ENCODE peak calls at places on chromosomes 6 and 20, in six cellular contexts. One of them, this sample, is unnamed. For H3K36me3 and H3K4me1, the result is how much of the 10 kb centered on the place peaks cover.

GRCh38 chr6:15439410-15440022 is 193.6 kb downstream of the JARID2 start:
- DNase-seq in suprapubic skin: no peak
- DNase-seq in cardiac muscle cell: no peak
- DNase-seq in tibial artery: no peak
- DNase-seq in adipocyte: no peak
- DNase-seq in heart right ventricle: no peak
- DNase-seq in this sample: no peak

GRCh38 chr6:36649721-36650484 is 28.6 kb upstream of the CDKN1A start:
- DNase-seq in heart right ventricle: no peak
- DNase-seq in suprapubic skin: no peak
- DNase-seq in cardiac muscle cell: no peak
- DNase-seq in adipocyte: no peak
- DNase-seq in tibial artery: no peak
- DNase-seq in this sample: no peak

GRCh38 chr6:47681201-47681990 is 17.0 kb upstream of the ADGRF4 start:
- DNase-seq in suprapubic skin: no peak
- DNase-seq in heart right ventricle: no peak
- DNase-seq in cardiac muscle cell: no peak
- DNase-seq in adipocyte: no peak
- DNase-seq in tibial artery: no peak
- DNase-seq in this sample: no peak

GRCh38 chr6:154157082-154157481 is 118.0 kb downstream of the OPRM1 start:
- DNase-seq in adipocyte: no peak
- DNase-seq in tibial artery: no peak
- DNase-seq in cardiac muscle cell: no peak
- DNase-seq in suprapubic skin: no peak
- DNase-seq in heart right ventricle: no peak
- DNase-seq in this sample: no peak

GRCh38 chr6:22466665-22467064 is 102.7 kb upstream of the HDGFL1 start:
- DNase-seq in heart right ventricle: no peak
- DNase-seq in tibial artery: no peak
- DNase-seq in adipocyte: no peak
- DNase-seq in cardiac muscle cell: no peak
- DNase-seq in suprapubic skin: no peak
- DNase-seq in this sample: no peak

GRCh38 chr6:7042056-7042653 is 65.6 kb upstream of the RREB1 start:
- DNase-seq in cardiac muscle cell: no peak
- DNase-seq in adipocyte: no peak
- DNase-seq in suprapubic skin: no peak
- DNase-seq in tibial artery: peak
- DNase-seq in heart right ventricle: no peak
- DNase-seq in this sample: no peak

GRCh38 chr6:163893609-163894189 is 479.2 kb downstream of the QKI start:
- DNase-seq in adipocyte: no peak
- DNase-seq in suprapubic skin: no peak
- DNase-seq in tibial artery: no peak
- DNase-seq in heart right ventricle: no peak
- DNase-seq in cardiac muscle cell: no peak
- DNase-seq in this sample: no peak

GRCh38 chr6:108134213-108134973 is 31.4 kb upstream of the NR2E1 start:
- DNase-seq in adipocyte: no peak
- DNase-seq in heart right ventricle: no peak
- DNase-seq in tibial artery: no peak
- DNase-seq in suprapubic skin: no peak
- DNase-seq in cardiac muscle cell: no peak
- DNase-seq in this sample: no peak

GRCh38 chr20:61628901-61629300 is 376.8 kb downstream of the CDH4 start:
- DNase-seq in cardiac muscle cell: no peak
- DNase-seq in tibial artery: no peak
- DNase-seq in adipocyte: no peak
- DNase-seq in suprapubic skin: no peak
- DNase-seq in heart right ventricle: no peak
- DNase-seq in this sample: no peak

GRCh38 chr20:59163641-59164530 is at the start of gene ZNF831:
- DNase-seq in cardiac muscle cell: no peak
- DNase-seq in suprapubic skin: no peak
- DNase-seq in heart right ventricle: no peak
- DNase-seq in tibial artery: no peak
- DNase-seq in adipocyte: no peak
- DNase-seq in this sample: no peak

GRCh38 chr6:11653028-11653583 is 115.6 kb downstream of the TMEM170B start:
- DNase-seq in suprapubic skin: no peak
- DNase-seq in heart right ventricle: no peak
- DNase-seq in adipocyte: peak
- DNase-seq in cardiac muscle cell: peak
- DNase-seq in tibial artery: no peak
- DNase-seq in this sample: no peak

GRCh38 chr6:6931047-6932025 is 176.4 kb upstream of the RREB1 start:
- DNase-seq in suprapubic skin: no peak
- DNase-seq in cardiac muscle cell: no peak
- DNase-seq in heart right ventricle: no peak
- DNase-seq in adipocyte: no peak
- DNase-seq in tibial artery: no peak
- DNase-seq in this sample: no peak

GRCh38 chr6:106512958-106513480 is 116.3 kb downstream of the RTN4IP1 start:
- DNase-seq in heart right ventricle: no peak
- DNase-seq in adipocyte: no peak
- DNase-seq in cardiac muscle cell: no peak
- DNase-seq in tibial artery: peak
- DNase-seq in suprapubic skin: no peak
- DNase-seq in this sample: no peak

GRCh38 chr6:27091661-27092315 is 155.7 kb upstream of the PRSS16 start:
- DNase-seq in tibial artery: no peak
- DNase-seq in suprapubic skin: no peak
- DNase-seq in heart right ventricle: no peak
- DNase-seq in adipocyte: peak
- DNase-seq in cardiac muscle cell: peak
- DNase-seq in this sample: no peak

GRCh38 chr6:33619166-33619565 is 2.0 kb upstream of the ITPR3 start:
- DNase-seq in cardiac muscle cell: no peak
- DNase-seq in tibial artery: no peak
- DNase-seq in heart right ventricle: no peak
- DNase-seq in adipocyte: no peak
- DNase-seq in suprapubic skin: peak
- DNase-seq in this sample: no peak

GRCh38 chr20:64083380-64084208 is 604 bp downstream of the LKAAEAR1 start:
- DNase-seq in heart right ventricle: peak
- DNase-seq in suprapubic skin: no peak
- DNase-seq in adipocyte: peak
- DNase-seq in cardiac muscle cell: peak
- DNase-seq in tibial artery: no peak
- DNase-seq in this sample: peak

GRCh38 chr6:157304840-157305675 is 18.3 kb downstream of the TMEM242 start:
- DNase-seq in cardiac muscle cell: no peak
- DNase-seq in heart right ventricle: no peak
- DNase-seq in tibial artery: peak
- DNase-seq in suprapubic skin: no peak
- DNase-seq in adipocyte: no peak
- DNase-seq in this sample: no peak

GRCh38 chr20:24437322-24438090 is 31.9 kb upstream of the SYNDIG1 start:
- DNase-seq in suprapubic skin: no peak
- DNase-seq in heart right ventricle: no peak
- DNase-seq in tibial artery: no peak
- DNase-seq in adipocyte: no peak
- DNase-seq in cardiac muscle cell: no peak
- DNase-seq in this sample: no peak

GRCh38 chr6:113695506-113695905 is 161.6 kb upstream of the MARCKS start:
- DNase-seq in cardiac muscle cell: no peak
- DNase-seq in heart right ventricle: no peak
- DNase-seq in adipocyte: peak
- DNase-seq in tibial artery: no peak
- DNase-seq in suprapubic skin: no peak
- DNase-seq in this sample: no peak

GRCh38 chr6:161301338-161301737 is 27.5 kb upstream of the AGPAT4 start:
- DNase-seq in suprapubic skin: no peak
- DNase-seq in adipocyte: peak
- DNase-seq in cardiac muscle cell: peak
- DNase-seq in tibial artery: peak
- DNase-seq in heart right ventricle: no peak
- DNase-seq in this sample: peak

GRCh38 chr6:122817362-122817761 is 28.3 kb downstream of the SMPDL3A start:
- DNase-seq in heart right ventricle: no peak
- DNase-seq in adipocyte: no peak
- DNase-seq in cardiac muscle cell: no peak
- DNase-seq in suprapubic skin: no peak
- DNase-seq in tibial artery: no peak
- DNase-seq in this sample: no peak

GRCh38 chr20:21767739-21768223 is 62.3 kb downstream of the PAX1 start:
- DNase-seq in heart right ventricle: no peak
- DNase-seq in tibial artery: no peak
- DNase-seq in suprapubic skin: no peak
- DNase-seq in adipocyte: no peak
- DNase-seq in cardiac muscle cell: peak
- DNase-seq in this sample: no peak

GRCh38 chr20:11516448-11516847 is 401.2 kb upstream of the BTBD3 start:
- DNase-seq in heart right ventricle: no peak
- DNase-seq in tibial artery: no peak
- DNase-seq in suprapubic skin: no peak
- DNase-seq in cardiac muscle cell: no peak
- DNase-seq in adipocyte: no peak
- DNase-seq in this sample: no peak

GRCh38 chr6:142680308-142680707 is 264.7 kb downstream of the HIVEP2 start:
- DNase-seq in tibial artery: peak
- DNase-seq in heart right ventricle: no peak
- DNase-seq in cardiac muscle cell: no peak
- DNase-seq in suprapubic skin: no peak
- DNase-seq in adipocyte: no peak
- DNase-seq in this sample: no peak

GRCh38 chr20:44502968-44503367 is 18.9 kb downstream of the SERINC3 start:
- DNase-seq in cardiac muscle cell: no peak
- DNase-seq in suprapubic skin: no peak
- DNase-seq in tibial artery: no peak
- DNase-seq in heart right ventricle: no peak
- DNase-seq in adipocyte: no peak
- DNase-seq in this sample: no peak
- H3K36me3 ChIP-seq in cardiac muscle cell: half or more
- H3K36me3 ChIP-seq in suprapubic skin: half or more
- H3K36me3 ChIP-seq in tibial artery: half or more
- H3K36me3 ChIP-seq in heart right ventricle: half or more
- H3K36me3 ChIP-seq in adipocyte: half or more
- H3K36me3 ChIP-seq in this sample: half or more

DNA sequence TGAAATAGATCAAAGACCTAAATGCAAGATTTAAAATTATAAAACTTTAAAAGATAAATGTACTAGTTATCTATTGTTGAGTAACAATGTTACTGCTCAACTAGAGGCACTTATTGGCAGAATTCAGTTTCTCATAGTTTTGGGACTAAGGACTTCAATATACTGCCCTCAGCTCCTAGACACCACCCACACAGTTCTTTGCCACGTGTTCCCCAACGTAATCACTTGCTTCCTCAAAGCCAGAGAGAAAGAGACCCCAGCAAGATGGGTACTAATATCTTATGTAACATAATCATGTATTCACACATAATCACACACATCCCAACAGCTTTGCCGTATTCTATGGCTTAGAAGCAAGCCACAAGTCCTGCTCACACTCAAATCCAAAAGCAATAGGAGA is 50.3 kb upstream of the SLC22A16 start:
- DNase-seq in cardiac muscle cell: no peak
- DNase-seq in heart right ventricle: no peak
- DNase-seq in tibial artery: no peak
- DNase-seq in adipocyte: no peak
- DNase-seq in suprapubic skin: no peak
- DNase-seq in this sample: no peak
- H3K4me1 ChIP-seq in cardiac muscle cell: under half
- H3K4me1 ChIP-seq in heart right ventricle: under half
- H3K4me1 ChIP-seq in tibial artery: under half
- H3K4me1 ChIP-seq in adipocyte: under half
- H3K4me1 ChIP-seq in suprapubic skin: under half
- H3K4me1 ChIP-seq in this sample: under half

GRCh38 chr20:50092436-50092835 is 20.5 kb downstream of the UBE2V1 start:
- DNase-seq in adipocyte: peak
- DNase-seq in cardiac muscle cell: no peak
- DNase-seq in heart right ventricle: no peak
- DNase-seq in suprapubic skin: no peak
- DNase-seq in tibial artery: no peak
- DNase-seq in this sample: no peak
- H3K36me3 ChIP-seq in adipocyte: half or more
- H3K36me3 ChIP-seq in cardiac muscle cell: under half
- H3K36me3 ChIP-seq in heart right ventricle: half or more
- H3K36me3 ChIP-seq in suprapubic skin: under half
- H3K36me3 ChIP-seq in tibial artery: under half
- H3K36me3 ChIP-seq in this sample: under half

DNA sequence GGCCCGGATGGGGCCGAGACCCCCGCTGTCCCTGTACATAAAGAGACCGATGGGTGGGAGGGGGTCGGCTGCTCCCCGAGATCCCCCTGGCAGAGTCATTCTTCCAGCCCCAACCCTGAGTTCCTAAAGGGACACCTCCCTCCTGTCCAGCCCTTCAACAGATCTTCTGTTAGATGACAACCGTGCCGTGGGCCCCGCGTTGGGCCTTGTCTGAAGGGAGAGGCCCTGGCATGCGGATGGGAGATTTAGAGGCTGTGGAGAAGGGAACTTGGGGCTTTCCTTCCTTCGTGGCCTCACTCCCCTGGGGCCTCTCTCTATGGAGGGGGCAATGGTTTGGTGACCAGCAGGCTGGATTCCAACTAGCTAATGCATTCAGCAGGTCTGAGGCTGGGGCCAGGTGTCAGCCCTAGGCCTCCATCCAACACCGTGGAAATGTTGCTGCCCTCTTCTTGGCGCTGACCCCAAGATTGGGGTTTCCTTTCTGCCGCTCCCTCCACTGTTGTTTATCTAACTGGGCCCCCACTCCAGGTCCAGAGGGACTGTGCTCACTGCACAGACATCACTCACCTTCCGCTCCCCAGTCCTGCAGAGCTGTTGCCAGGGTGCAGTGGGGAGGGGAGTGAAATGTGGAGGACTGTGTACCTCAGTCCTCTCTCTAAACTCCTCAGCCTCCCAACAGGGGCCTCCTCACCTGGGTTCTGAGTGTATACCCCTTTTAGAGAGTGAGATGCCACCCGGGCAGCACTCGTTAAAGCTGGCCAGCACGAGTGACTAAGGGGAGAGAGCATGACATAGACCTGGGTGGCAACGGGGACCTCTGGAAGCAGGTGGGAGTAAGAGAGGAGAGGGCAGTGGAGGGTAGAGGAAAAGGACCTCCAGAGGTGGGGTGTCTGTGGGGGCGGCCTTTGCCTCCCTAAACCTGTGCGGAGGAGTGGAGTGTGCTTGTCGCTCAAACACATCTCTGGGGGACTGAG is 6.7 kb downstream of the TMEM151B start:
- DNase-seq in cardiac muscle cell: no peak
- DNase-seq in suprapubic skin: no peak
- DNase-seq in tibial artery: no peak
- DNase-seq in heart right ventricle: no peak
- DNase-seq in adipocyte: no peak
- DNase-seq in this sample: no peak
- H3K4me1 ChIP-seq in cardiac muscle cell: under half
- H3K4me1 ChIP-seq in suprapubic skin: under half
- H3K4me1 ChIP-seq in tibial artery: under half
- H3K4me1 ChIP-seq in heart right ventricle: under half
- H3K4me1 ChIP-seq in adipocyte: under half
- H3K4me1 ChIP-seq in this sample: under half

DNA sequence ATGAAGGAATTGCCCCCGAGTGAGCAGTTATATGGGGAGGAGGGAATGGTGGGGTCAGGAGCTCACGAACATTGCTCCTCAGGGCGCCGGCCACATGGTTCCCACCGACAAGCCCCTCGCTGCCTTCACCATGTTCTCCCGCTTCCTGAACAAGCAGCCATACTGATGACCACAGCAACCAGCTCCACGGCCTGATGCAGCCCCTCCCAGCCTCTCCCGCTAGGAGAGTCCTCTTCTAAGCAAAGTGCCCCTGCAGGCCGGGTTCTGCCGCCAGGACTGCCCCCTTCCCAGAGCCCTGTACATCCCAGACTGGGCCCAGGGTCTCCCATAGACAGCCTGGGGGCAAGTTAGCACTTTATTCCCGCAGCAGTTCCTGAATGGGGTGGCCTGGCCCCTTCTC is 7.2 kb downstream of the CTSA start:
- DNase-seq in tibial artery: no peak
- DNase-seq in adipocyte: no peak
- DNase-seq in suprapubic skin: no peak
- DNase-seq in heart right ventricle: no peak
- DNase-seq in cardiac muscle cell: no peak
- DNase-seq in this sample: no peak
- H3K36me3 ChIP-seq in tibial artery: half or more
- H3K36me3 ChIP-seq in adipocyte: half or more
- H3K36me3 ChIP-seq in suprapubic skin: half or more
- H3K36me3 ChIP-seq in heart right ventricle: half or more
- H3K36me3 ChIP-seq in cardiac muscle cell: half or more
- H3K36me3 ChIP-seq in this sample: half or more